ENCODE peak calls at places on chromosomes 6 and 20, in seven cellular contexts. One of them, this sample, is unnamed.

GRCh38 chr20:37378785-37379598 is 33.1 kb downstream of the SRC start:
- ATAC-seq in GM12878: no peak
- ATAC-seq in upper lobe of left lung: peak
- ATAC-seq in HepG2: peak
- ATAC-seq in HCT116: peak
- ATAC-seq in body of pancreas: no peak
- ATAC-seq in heart left ventricle: peak
- ATAC-seq in this sample: no peak

GRCh38 chr20:62116558-62117361 is 5.5 kb upstream of the LSM14B start:
- ATAC-seq in GM12878: no peak
- ATAC-seq in upper lobe of left lung: no peak
- ATAC-seq in HepG2: no peak
- ATAC-seq in HCT116: no peak
- ATAC-seq in body of pancreas: no peak
- ATAC-seq in heart left ventricle: no peak
- ATAC-seq in this sample: no peak

GRCh38 chr6:25137497-25137896 is 141.7 kb upstream of the CARMIL1 start:
- ATAC-seq in GM12878: peak
- ATAC-seq in upper lobe of left lung: peak
- ATAC-seq in HepG2: no peak
- ATAC-seq in HCT116: no peak
- ATAC-seq in body of pancreas: no peak
- ATAC-seq in heart left ventricle: no peak
- ATAC-seq in this sample: no peak

GRCh38 chr20:50678213-50678898 is 13.0 kb downstream of the RIPOR3 start:
- ATAC-seq in GM12878: no peak
- ATAC-seq in upper lobe of left lung: no peak
- ATAC-seq in HepG2: peak
- ATAC-seq in HCT116: peak
- ATAC-seq in body of pancreas: peak
- ATAC-seq in heart left ventricle: peak
- ATAC-seq in this sample: no peak

GRCh38 chr20:2998728-2999127 is 44.7 kb upstream of the GNRH2 start:
- ATAC-seq in GM12878: no peak
- ATAC-seq in upper lobe of left lung: no peak
- ATAC-seq in HepG2: no peak
- ATAC-seq in HCT116: no peak
- ATAC-seq in body of pancreas: no peak
- ATAC-seq in heart left ventricle: no peak
- ATAC-seq in this sample: no peak

GRCh38 chr6:111011360-111012142 is 29.7 kb downstream of the RPF2 start:
- ATAC-seq in GM12878: peak
- ATAC-seq in upper lobe of left lung: peak
- ATAC-seq in HepG2: peak
- ATAC-seq in HCT116: peak
- ATAC-seq in body of pancreas: peak
- ATAC-seq in heart left ventricle: no peak
- ATAC-seq in this sample: no peak

GRCh38 chr20:58853466-58853865 is 950 bp downstream of the GNAS start:
- ATAC-seq in GM12878: no peak
- ATAC-seq in upper lobe of left lung: no peak
- ATAC-seq in HepG2: peak
- ATAC-seq in HCT116: no peak
- ATAC-seq in body of pancreas: no peak
- ATAC-seq in heart left ventricle: no peak
- ATAC-seq in this sample: no peak

GRCh38 chr6:118644007-118644406 is 7.4 kb downstream of the CEP85L start:
- ATAC-seq in GM12878: peak
- ATAC-seq in upper lobe of left lung: peak
- ATAC-seq in HepG2: no peak
- ATAC-seq in HCT116: no peak
- ATAC-seq in body of pancreas: no peak
- ATAC-seq in heart left ventricle: no peak
- ATAC-seq in this sample: no peak

GRCh38 chr6:78390066-78390465 is 477.3 kb upstream of the IRAK1BP1 start:
- ATAC-seq in GM12878: no peak
- ATAC-seq in upper lobe of left lung: no peak
- ATAC-seq in HepG2: no peak
- ATAC-seq in HCT116: no peak
- ATAC-seq in body of pancreas: peak
- ATAC-seq in heart left ventricle: no peak
- ATAC-seq in this sample: no peak

GRCh38 chr6:101011165-101011564 is 130.0 kb upstream of the ASCC3 start:
- ATAC-seq in GM12878: peak
- ATAC-seq in upper lobe of left lung: no peak
- ATAC-seq in HepG2: no peak
- ATAC-seq in HCT116: no peak
- ATAC-seq in body of pancreas: no peak
- ATAC-seq in heart left ventricle: no peak
- ATAC-seq in this sample: no peak

GRCh38 chr6:4964675-4965336 is 39.0 kb downstream of the RPP40 start:
- ATAC-seq in GM12878: no peak
- ATAC-seq in upper lobe of left lung: peak
- ATAC-seq in HepG2: peak
- ATAC-seq in HCT116: no peak
- ATAC-seq in body of pancreas: no peak
- ATAC-seq in heart left ventricle: no peak
- ATAC-seq in this sample: no peak

GRCh38 chr20:19992996-19993908 is 23.9 kb upstream of the NAA20 start:
- ATAC-seq in GM12878: no peak
- ATAC-seq in upper lobe of left lung: peak
- ATAC-seq in HepG2: peak
- ATAC-seq in HCT116: peak
- ATAC-seq in body of pancreas: peak
- ATAC-seq in heart left ventricle: peak
- ATAC-seq in this sample: peak

GRCh38 chr20:53576586-53577318 is 16.9 kb downstream of the ZNF217 start:
- ATAC-seq in GM12878: no peak
- ATAC-seq in upper lobe of left lung: no peak
- ATAC-seq in HepG2: no peak
- ATAC-seq in HCT116: no peak
- ATAC-seq in body of pancreas: no peak
- ATAC-seq in heart left ventricle: no peak
- ATAC-seq in this sample: no peak

GRCh38 chr6:3337521-3338350 is 79.0 kb downstream of the PSMG4 start:
- ATAC-seq in GM12878: peak
- ATAC-seq in upper lobe of left lung: peak
- ATAC-seq in HepG2: peak
- ATAC-seq in HCT116: peak
- ATAC-seq in body of pancreas: no peak
- ATAC-seq in heart left ventricle: no peak
- ATAC-seq in this sample: no peak

GRCh38 chr6:4262506-4262905 is 127.1 kb upstream of the ECI2 start:
- ATAC-seq in GM12878: no peak
- ATAC-seq in upper lobe of left lung: no peak
- ATAC-seq in HepG2: no peak
- ATAC-seq in HCT116: no peak
- ATAC-seq in body of pancreas: no peak
- ATAC-seq in heart left ventricle: no peak
- ATAC-seq in this sample: no peak

GRCh38 chr6:126148853-126149252 is 162.5 kb downstream of the TRMT11 start:
- ATAC-seq in GM12878: no peak
- ATAC-seq in upper lobe of left lung: no peak
- ATAC-seq in HepG2: no peak
- ATAC-seq in HCT116: no peak
- ATAC-seq in body of pancreas: no peak
- ATAC-seq in heart left ventricle: no peak
- ATAC-seq in this sample: no peak

GRCh38 chr6:111674413-111674812 is 68.7 kb upstream of the TRAF3IP2 start:
- ATAC-seq in GM12878: no peak
- ATAC-seq in upper lobe of left lung: no peak
- ATAC-seq in HepG2: no peak
- ATAC-seq in HCT116: no peak
- ATAC-seq in body of pancreas: no peak
- ATAC-seq in heart left ventricle: no peak
- ATAC-seq in this sample: no peak

GRCh38 chr6:16635810-16636602 is 125.3 kb downstream of the ATXN1 start:
- ATAC-seq in GM12878: peak
- ATAC-seq in upper lobe of left lung: peak
- ATAC-seq in HepG2: peak
- ATAC-seq in HCT116: peak
- ATAC-seq in body of pancreas: no peak
- ATAC-seq in heart left ventricle: no peak
- ATAC-seq in this sample: no peak

GRCh38 chr6:88967891-88968290 is 4.5 kb upstream of the RNGTT start:
- ATAC-seq in GM12878: no peak
- ATAC-seq in upper lobe of left lung: no peak
- ATAC-seq in HepG2: no peak
- ATAC-seq in HCT116: no peak
- ATAC-seq in body of pancreas: no peak
- ATAC-seq in heart left ventricle: no peak
- ATAC-seq in this sample: no peak

GRCh38 chr20:53071833-53072232 is 99.7 kb downstream of the TSHZ2 start:
- ATAC-seq in GM12878: peak
- ATAC-seq in upper lobe of left lung: no peak
- ATAC-seq in HepG2: no peak
- ATAC-seq in HCT116: no peak
- ATAC-seq in body of pancreas: no peak
- ATAC-seq in heart left ventricle: no peak
- ATAC-seq in this sample: no peak

GRCh38 chr20:62818592-62819493 is 2.0 kb downstream of the COL9A3 start:
- ATAC-seq in GM12878: no peak
- ATAC-seq in upper lobe of left lung: no peak
- ATAC-seq in HepG2: peak
- ATAC-seq in HCT116: peak
- ATAC-seq in body of pancreas: peak
- ATAC-seq in heart left ventricle: peak
- ATAC-seq in this sample: peak

GRCh38 chr6:4460595-4461475 is 315.4 kb upstream of the CDYL start:
- ATAC-seq in GM12878: no peak
- ATAC-seq in upper lobe of left lung: peak
- ATAC-seq in HepG2: peak
- ATAC-seq in HCT116: no peak
- ATAC-seq in body of pancreas: peak
- ATAC-seq in heart left ventricle: peak
- ATAC-seq in this sample: peak

GRCh38 chr6:162798546-162798945 is 70.8 kb downstream of the PACRG start:
- ATAC-seq in GM12878: peak
- ATAC-seq in upper lobe of left lung: no peak
- ATAC-seq in HepG2: no peak
- ATAC-seq in HCT116: no peak
- ATAC-seq in body of pancreas: no peak
- ATAC-seq in heart left ventricle: no peak
- ATAC-seq in this sample: no peak

DNA sequence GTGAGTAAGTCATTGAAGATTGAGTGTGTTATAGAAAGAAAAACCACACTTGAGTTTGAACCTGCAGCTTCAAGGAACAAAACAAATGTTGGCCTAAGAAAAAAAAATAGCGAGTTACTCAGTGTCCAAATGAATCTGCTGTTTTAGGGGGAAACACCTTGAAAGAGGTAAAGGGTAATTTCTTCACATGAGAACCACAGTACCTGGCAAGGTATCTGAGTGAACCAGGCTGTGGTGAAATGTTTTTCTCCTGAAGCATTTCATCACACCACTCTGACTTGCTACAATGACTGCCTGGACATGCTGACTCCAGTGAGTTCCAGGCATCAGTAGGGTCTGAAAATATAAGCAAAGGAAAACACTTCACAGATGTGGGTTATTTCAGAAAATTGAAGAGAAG is 206.0 kb upstream of the SGK1 start:
- ATAC-seq in GM12878: no peak
- ATAC-seq in upper lobe of left lung: no peak
- ATAC-seq in HepG2: no peak
- ATAC-seq in HCT116: no peak
- ATAC-seq in body of pancreas: no peak
- ATAC-seq in heart left ventricle: no peak
- ATAC-seq in this sample: no peak
- TF ChIP-seq POLR2A in GM12878: no peak
- TF ChIP-seq POLR2A in upper lobe of left lung: no peak
- TF ChIP-seq POLR2A in HepG2: no peak
- TF ChIP-seq POLR2A in HCT116: no peak
- TF ChIP-seq POLR2A in body of pancreas: no peak
- TF ChIP-seq POLR2A in heart left ventricle: no peak
- TF ChIP-seq POLR2A in this sample: no peak

DNA sequence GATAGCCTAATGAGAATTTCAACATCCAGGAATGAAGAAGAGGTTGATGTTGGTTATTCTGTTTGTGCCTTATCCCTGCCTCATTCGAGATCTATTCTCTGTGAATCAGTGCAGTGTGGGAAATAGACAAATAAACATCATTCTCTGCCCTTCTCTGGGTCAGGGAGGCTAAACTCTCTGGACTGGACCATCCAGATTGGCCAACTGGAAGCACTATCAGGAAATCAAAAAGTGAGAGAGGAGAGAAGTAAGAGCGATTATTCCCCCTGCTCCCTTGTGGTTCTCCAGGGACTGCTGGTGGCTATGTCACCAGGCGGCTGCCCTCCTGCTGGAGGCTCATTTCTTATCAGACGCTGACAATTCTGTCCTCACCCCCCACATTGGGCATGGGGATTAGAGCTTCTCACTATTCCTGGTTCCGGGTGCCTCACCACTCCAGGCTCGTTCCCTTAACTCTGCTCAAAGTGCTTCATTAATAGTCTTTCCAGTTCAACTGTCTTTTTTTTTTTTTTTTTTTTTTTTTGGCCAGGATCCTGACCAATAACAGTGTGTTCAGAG is 201.7 kb upstream of the RREB1 start:
- ATAC-seq in GM12878: no peak
- ATAC-seq in upper lobe of left lung: no peak
- ATAC-seq in HepG2: no peak
- ATAC-seq in HCT116: no peak
- ATAC-seq in body of pancreas: peak
- ATAC-seq in heart left ventricle: no peak
- ATAC-seq in this sample: no peak
- TF ChIP-seq POLR2A in GM12878: no peak
- TF ChIP-seq POLR2A in upper lobe of left lung: no peak
- TF ChIP-seq POLR2A in HepG2: no peak
- TF ChIP-seq POLR2A in HCT116: no peak
- TF ChIP-seq POLR2A in body of pancreas: no peak
- TF ChIP-seq POLR2A in heart left ventricle: no peak
- TF ChIP-seq POLR2A in this sample: no peak

GRCh38 chr6:63529498-63529897 is 42.8 kb upstream of the LOC128125822 start:
- ATAC-seq in GM12878: peak
- ATAC-seq in upper lobe of left lung: no peak
- ATAC-seq in HepG2: no peak
- ATAC-seq in HCT116: no peak
- ATAC-seq in body of pancreas: no peak
- ATAC-seq in heart left ventricle: no peak
- ATAC-seq in this sample: no peak
- TF ChIP-seq POLR2A in GM12878: no peak
- TF ChIP-seq POLR2A in upper lobe of left lung: no peak
- TF ChIP-seq POLR2A in HepG2: no peak
- TF ChIP-seq POLR2A in HCT116: no peak
- TF ChIP-seq POLR2A in body of pancreas: no peak
- TF ChIP-seq POLR2A in heart left ventricle: no peak
- TF ChIP-seq POLR2A in this sample: no peak

GRCh38 chr20:49136817-49137571 is 51.1 kb downstream of the STAU1 start:
- ATAC-seq in GM12878: no peak
- ATAC-seq in upper lobe of left lung: no peak
- ATAC-seq in HepG2: peak
- ATAC-seq in HCT116: no peak
- ATAC-seq in body of pancreas: no peak
- ATAC-seq in heart left ventricle: no peak
- ATAC-seq in this sample: no peak

GRCh38 chr20:49132995-49133451 is 55.1 kb downstream of the STAU1 start:
- ATAC-seq in GM12878: peak
- ATAC-seq in upper lobe of left lung: peak
- ATAC-seq in HepG2: peak
- ATAC-seq in HCT116: peak
- ATAC-seq in body of pancreas: peak
- ATAC-seq in heart left ventricle: peak
- ATAC-seq in this sample: peak

GRCh38 chr20:49138431-49138830 is 49.7 kb downstream of the STAU1 start:
- ATAC-seq in GM12878: no peak
- ATAC-seq in upper lobe of left lung: no peak
- ATAC-seq in HepG2: no peak
- ATAC-seq in HCT116: no peak
- ATAC-seq in body of pancreas: no peak
- ATAC-seq in heart left ventricle: no peak
- ATAC-seq in this sample: no peak

GRCh38 chr20:49133571-49133970 is 54.6 kb downstream of the STAU1 start:
- ATAC-seq in GM12878: no peak
- ATAC-seq in upper lobe of left lung: no peak
- ATAC-seq in HepG2: peak
- ATAC-seq in HCT116: no peak
- ATAC-seq in body of pancreas: peak
- ATAC-seq in heart left ventricle: no peak
- ATAC-seq in this sample: no peak
- TF ChIP-seq POLR2A in GM12878: no peak
- TF ChIP-seq POLR2A in upper lobe of left lung: no peak
- TF ChIP-seq POLR2A in HepG2: no peak
- TF ChIP-seq POLR2A in HCT116: no peak
- TF ChIP-seq POLR2A in body of pancreas: no peak
- TF ChIP-seq POLR2A in heart left ventricle: no peak
- TF ChIP-seq POLR2A in this sample: no peak

This sample was measured in gastroesophageal sphincter.